ENCODE peak calls at places on chromosomes 16 and 17, in four cellular contexts. V, N, J and L are unnamed samples.

GRCh38 chr16:69848635-69849545 is 86.8 kb downstream of the WWP2 start:
- DNase-seq in V (peak), N (peak), J (peak), L (peak)

GRCh38 chr16:1763521-1764511 is 7.5 kb downstream of the NME3 start:
- DNase-seq in V (no peak), N (no peak), J (no peak), L (no peak)

GRCh38 chr17:13619462-13619861 is 17.7 kb upstream of the HS3ST3A1 start:
- DNase-seq in V (no peak), N (no peak), J (no peak), L (no peak)

GRCh38 chr17:57404073-57404472 is 147.8 kb downstream of the MSI2 start:
- DNase-seq in V (no peak), N (no peak), J (peak), L (no peak)

GRCh38 chr17:19239544-19239943 is 2.4 kb downstream of the EPN2 start:
- DNase-seq in V (peak), N (no peak), J (no peak), L (no peak)

GRCh38 chr16:67504190-67505021 is 21.1 kb upstream of the AGRP start:
- DNase-seq in V (no peak), N (no peak), J (peak), L (peak)

GRCh38 chr16:53502331-53503269 is at the start of gene AKTIP:
- DNase-seq in V (peak), N (peak), J (peak), L (no peak)

GRCh38 chr16:51084074-51084928 is 66.8 kb downstream of the SALL1 start:
- DNase-seq in V (no peak), N (no peak), J (no peak), L (no peak)

GRCh38 chr17:80153004-80153403 is 6.1 kb upstream of the EIF4A3 start:
- DNase-seq in V (no peak), N (no peak), J (no peak), L (no peak)

GRCh38 chr17:48486557-48486956 is 44.3 kb downstream of the HOXB1 start:
- DNase-seq in V (no peak), N (no peak), J (peak), L (no peak)

GRCh38 chr17:5097101-5097834 is 14.4 kb downstream of the ZNF232 start:
- DNase-seq in V (peak), N (peak), J (no peak), L (peak)

GRCh38 chr17:52158450-52159042 is at the start of gene CA10:
- DNase-seq in V (no peak), N (no peak), J (no peak), L (no peak)

GRCh38 chr16:6528217-6528616 is 804.4 kb upstream of the RBFOX1 start:
- DNase-seq in V (no peak), N (no peak), J (no peak), L (no peak)

GRCh38 chr17:38541281-38541680 is 64.5 kb downstream of the SRCIN1 start:
- DNase-seq in V (no peak), N (no peak), J (no peak), L (no peak)

GRCh38 chr17:16255481-16255901 is 38.5 kb downstream of the PIGL start:
- DNase-seq in V (peak), N (peak), J (no peak), L (peak)

GRCh38 chr17:4747847-4748246 is 8.1 kb upstream of the CXCL16 start:
- DNase-seq in V (no peak), N (no peak), J (no peak), L (no peak)

GRCh38 chr17:81923302-81924260 is 4.0 kb downstream of the MAFG start:
- DNase-seq in V (peak), N (peak), J (peak), L (peak)

GRCh38 chr16:60640038-60640437 is 1396.2 kb downstream of the CDH8 start:
- DNase-seq in V (no peak), N (no peak), J (no peak), L (no peak)

GRCh38 chr17:38898291-38898679 is 27.1 kb upstream of the LASP1NB start:
- DNase-seq in V (no peak), N (no peak), J (no peak), L (no peak)

GRCh38 chr16:70735141-70735979 is 49.5 kb upstream of the MTSS2 start:
- DNase-seq in V (no peak), N (no peak), J (no peak), L (peak)

GRCh38 chr17:61452301-61453290 is at the start of gene TBX4:
- DNase-seq in V (no peak), N (no peak), J (no peak), L (no peak)

GRCh38 chr16:2361129-2361528 is 20.6 kb upstream of the ABCA3 start:
- DNase-seq in V (no peak), N (no peak), J (no peak), L (no peak)

GRCh38 chr17:10205549-10206185 is 7.3 kb upstream of the GAS7 start:
- DNase-seq in V (no peak), N (no peak), J (no peak), L (no peak)

GRCh38 chr17:21368545-21369246 is 7.5 kb upstream of the KCNJ12 start:
- DNase-seq in V (no peak), N (no peak), J (peak), L (no peak)

GRCh38 chr17:17740627-17741237 is 59.5 kb downstream of the RAI1 start:
- DNase-seq in V (peak), N (no peak), J (no peak), L (no peak)

GRCh38 chr16:10552998-10553491 is 27.4 kb downstream of the EMP2 start:
- DNase-seq in V (no peak), N (no peak), J (no peak), L (peak)

GRCh38 chr16:89583197-89583894 is 7.8 kb downstream of the CPNE7 start:
- DNase-seq in V (no peak), N (no peak), J (no peak), L (no peak)

GRCh38 chr17:12859520-12859919 is 70.2 kb downstream of the ARHGAP44 start:
- DNase-seq in V (no peak), N (no peak), J (no peak), L (no peak)

GRCh38 chr17:74210191-74211140 is 2.9 kb upstream of the TTYH2 start:
- DNase-seq in V (peak), N (no peak), J (peak), L (peak)

GRCh38 chr17:48153711-48154642 is 46.4 kb downstream of the SNX11 start:
- DNase-seq in V (no peak), N (peak), J (peak), L (no peak)

GRCh38 chr16:4700997-4701743 is 7.8 kb downstream of the NUDT16L1 start:
- DNase-seq in V (no peak), N (no peak), J (no peak), L (no peak)

GRCh38 chr17:12982224-12982623 is 35.6 kb downstream of the ELAC2 start:
- DNase-seq in V (no peak), N (no peak), J (no peak), L (no peak)

GRCh38 chr17:8226536-8227237 is 16.3 kb upstream of the AURKB start:
- DNase-seq in V (peak), N (peak), J (peak), L (peak)

GRCh38 chr17:68803122-68803615 is 152.0 kb downstream of the ABCA8 start:
- DNase-seq in V (no peak), N (no peak), J (no peak), L (no peak)

GRCh38 chr16:51490866-51491265 is 339.8 kb upstream of the SALL1 start:
- DNase-seq in V (no peak), N (no peak), J (no peak), L (no peak)

DNA sequence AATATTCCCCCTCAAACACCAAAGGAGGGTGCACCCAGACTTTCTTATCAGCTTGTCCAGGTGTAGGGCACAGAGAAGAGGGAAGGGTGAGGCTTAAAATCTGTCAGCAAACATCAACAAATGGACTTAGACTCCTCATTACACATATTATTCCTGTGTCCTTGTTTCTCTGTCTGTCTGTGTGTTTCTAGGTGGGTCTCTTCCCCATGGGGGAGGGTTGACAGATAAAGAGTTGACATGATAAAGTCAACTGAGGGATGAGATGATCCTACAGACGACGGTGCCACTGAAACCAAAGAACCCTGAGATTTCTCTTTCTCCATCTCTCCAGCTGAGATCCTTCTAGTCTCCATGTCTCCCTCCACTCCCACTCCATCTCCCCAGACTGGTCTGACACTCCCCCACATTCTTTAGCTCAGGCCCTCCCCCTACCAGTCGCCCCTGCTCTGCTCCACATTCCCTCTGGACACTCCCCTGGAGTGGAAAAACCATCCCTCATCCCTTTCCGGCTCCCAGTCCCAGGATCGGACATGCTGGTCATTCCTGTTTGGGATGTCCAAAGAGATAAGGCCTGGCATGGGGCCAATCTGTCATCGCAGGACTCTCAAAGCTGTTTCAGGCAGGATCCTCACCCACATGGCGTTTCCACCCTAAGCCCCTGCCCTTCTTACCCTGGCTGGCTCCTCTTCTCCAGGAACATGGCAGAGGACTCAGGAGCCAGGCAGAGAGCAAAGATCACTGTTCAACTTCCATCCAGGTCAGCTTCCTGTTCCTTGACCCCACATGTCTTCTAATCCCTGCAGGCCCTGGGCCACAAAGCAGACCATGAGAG is 2.9 kb upstream of the ITGA3 start:
- DNase-seq in V (peak), N (peak), J (peak), L (no peak)
- H3K4me3 ChIP-seq in V (no peak), N (no peak), J (peak), L (no peak)

GRCh38 chr17:67491009-67491677 is 114.1 kb downstream of the PITPNC1 start:
- DNase-seq in V (peak), N (peak), J (no peak), L (peak)
- H3K4me3 ChIP-seq in V (no peak), N (peak), J (no peak), L (peak)

GRCh38 chr17:45143101-45143670 is 5.1 kb upstream of the HEXIM1 start:
- DNase-seq in V (peak), N (no peak), J (no peak), L (no peak)
- H3K4me3 ChIP-seq in V (peak), N (no peak), J (no peak), L (peak)

GRCh38 chr16:28867241-28867640 is 3.6 kb downstream of the SH2B1 start:
- DNase-seq in V (no peak), N (no peak), J (no peak), L (no peak)

GRCh38 chr16:28866454-28866804 is 2.8 kb downstream of the SH2B1 start:
- DNase-seq in V (no peak), N (no peak), J (no peak), L (no peak)

GRCh38 chr16:28865722-28866453 is 2.2 kb downstream of the SH2B1 start:
- DNase-seq in V (no peak), N (no peak), J (no peak), L (no peak)

GRCh38 chr16:28863929-28864886 is 565 bp downstream of the SH2B1 start:
- DNase-seq in V (peak), N (no peak), J (no peak), L (no peak)

GRCh38 chr16:28865289-28865688 is 1.6 kb downstream of the SH2B1 start:
- DNase-seq in V (no peak), N (no peak), J (no peak), L (no peak)
- H3K4me3 ChIP-seq in V (no peak), N (no peak), J (no peak), L (no peak)

GRCh38 chr17:77503916-77504651 is 363.3 kb downstream of the SEC14L1 start:
- DNase-seq in V (no peak), N (peak), J (no peak), L (peak)

GRCh38 chr17:77503293-77503655 is 362.5 kb downstream of the SEC14L1 start:
- DNase-seq in V (no peak), N (no peak), J (no peak), L (no peak)

GRCh38 chr17:77501751-77502625 is 361.2 kb downstream of the SEC14L1 start:
- DNase-seq in V (no peak), N (peak), J (no peak), L (peak)

GRCh38 chr17:77501101-77501566 is 360.4 kb downstream of the SEC14L1 start:
- DNase-seq in V (no peak), N (peak), J (peak), L (peak)

DNA sequence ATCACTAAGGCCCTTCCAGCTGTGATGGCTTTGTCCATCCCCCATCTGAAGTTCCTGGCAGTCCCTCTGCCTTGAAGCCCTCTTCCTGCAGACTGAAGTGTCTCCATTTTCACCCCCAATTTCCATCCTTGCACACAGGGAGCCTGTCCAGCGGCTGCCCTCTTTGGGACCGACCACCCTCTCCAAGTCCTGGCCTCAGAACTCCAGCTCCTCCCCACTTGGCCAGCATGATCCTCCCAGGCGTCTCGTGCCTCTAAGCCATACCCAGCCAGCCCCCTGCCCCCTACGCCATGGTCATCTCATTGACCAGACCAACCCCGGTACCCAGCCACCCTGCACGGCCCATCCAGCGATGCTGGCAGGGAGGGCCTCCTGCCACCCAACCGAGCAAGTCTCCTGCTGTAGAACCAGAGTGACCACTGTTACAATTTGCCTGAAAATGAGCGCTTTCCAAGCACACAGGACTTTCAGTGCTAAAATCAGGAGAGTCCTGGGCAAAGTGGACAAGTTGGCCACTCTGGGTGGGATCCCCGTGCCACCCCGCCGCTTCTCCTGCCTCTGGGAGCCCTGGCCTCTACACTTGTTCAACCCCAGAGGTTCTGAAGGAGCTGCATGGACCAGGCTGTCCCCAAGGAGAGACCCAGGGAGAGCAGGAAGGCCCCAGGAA is 362.0 kb downstream of the SEC14L1 start:
- DNase-seq in V (no peak), N (no peak), J (no peak), L (no peak)
- H3K4me3 ChIP-seq in V (no peak), N (no peak), J (no peak), L (no peak)

DNA sequence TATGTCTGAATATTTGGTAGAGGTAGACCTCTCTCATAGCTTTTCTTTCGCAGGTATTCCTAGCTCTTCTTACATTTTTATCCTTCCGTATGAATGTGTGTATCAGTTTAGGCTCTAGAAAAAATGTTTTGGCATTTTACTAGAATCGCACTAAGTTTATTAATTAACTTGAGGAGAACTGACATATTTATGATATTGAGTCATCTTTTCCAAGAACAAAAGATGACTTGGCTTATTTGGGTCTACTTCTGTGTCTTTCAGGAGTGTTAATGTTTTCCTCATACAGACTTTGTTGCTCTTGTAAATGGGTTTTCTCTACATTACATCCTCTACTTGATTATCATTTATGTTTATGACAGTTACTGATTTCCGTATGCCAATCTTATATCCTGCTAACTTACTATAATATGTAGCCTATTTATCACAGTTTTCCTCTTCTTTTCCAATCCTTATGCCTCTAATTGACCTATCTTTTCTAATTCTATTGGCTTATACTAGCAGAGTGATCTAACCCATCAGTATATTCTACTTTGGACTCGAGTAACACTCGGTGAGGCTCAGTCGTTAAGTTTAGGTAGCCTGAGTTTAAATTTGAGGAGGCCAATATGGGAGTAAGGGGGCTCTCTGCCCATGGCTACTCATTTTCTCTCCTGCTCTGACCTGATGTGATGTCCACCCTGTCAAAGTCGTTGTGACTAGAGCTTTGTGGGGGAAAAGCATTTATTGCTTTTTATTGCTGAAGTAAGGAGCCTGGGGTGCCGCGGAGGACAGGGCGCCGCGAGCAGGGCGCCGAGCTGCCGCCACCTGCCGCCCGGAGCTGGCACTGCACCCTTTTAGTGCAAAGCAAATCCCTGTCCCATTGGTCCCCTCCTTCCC is 20.0 kb downstream of the ST6GALNAC1 start:
- DNase-seq in V (peak), N (peak), J (peak), L (peak)
- H3K4me3 ChIP-seq in V (no peak), N (no peak), J (peak), L (no peak)

GRCh38 chr16:72921620-72922019 is 126.3 kb downstream of the ZFHX3 start:
- DNase-seq in V (peak), N (no peak), J (no peak), L (peak)

GRCh38 chr16:72924487-72924886 is 123.4 kb downstream of the ZFHX3 start:
- DNase-seq in V (no peak), N (no peak), J (no peak), L (no peak)

GRCh38 chr16:72922714-72923113 is 125.2 kb downstream of the ZFHX3 start:
- DNase-seq in V (no peak), N (no peak), J (no peak), L (no peak)

GRCh38 chr16:72923757-72924156 is 124.2 kb downstream of the ZFHX3 start:
- DNase-seq in V (no peak), N (no peak), J (no peak), L (no peak)

DNA sequence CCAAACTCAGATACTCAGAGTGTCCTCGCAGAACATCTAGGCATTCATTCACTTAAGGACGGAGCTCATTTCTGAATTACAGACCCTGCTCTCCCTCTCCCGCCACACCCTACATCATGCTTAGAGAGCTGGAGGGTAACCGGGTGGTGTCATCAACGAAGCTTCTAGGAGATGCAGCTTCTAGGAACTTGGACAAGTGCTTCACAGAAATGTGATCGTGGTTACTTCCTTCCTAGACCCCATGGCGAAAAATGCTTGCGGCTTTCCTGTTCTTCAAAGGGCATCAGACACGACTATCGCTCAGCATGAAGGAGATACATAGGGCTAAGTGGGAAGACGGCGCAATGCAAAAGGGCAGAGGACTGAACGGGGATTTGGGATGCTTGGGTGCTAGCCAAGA is 126.8 kb downstream of the ZFHX3 start:
- DNase-seq in V (no peak), N (no peak), J (no peak), L (no peak)
- H3K4me3 ChIP-seq in V (no peak), N (no peak), J (no peak), L (no peak)

GRCh38 chr16:85935957-85936760 is 37.2 kb downstream of the IRF8 start:
- DNase-seq in V (no peak), N (no peak), J (no peak), L (no peak)

GRCh38 chr16:85934210-85934609 is 35.2 kb downstream of the IRF8 start:
- DNase-seq in V (no peak), N (no peak), J (no peak), L (no peak)

GRCh38 chr16:85935391-85935956 is 36.5 kb downstream of the IRF8 start:
- DNase-seq in V (no peak), N (no peak), J (no peak), L (no peak)

GRCh38 chr16:85940214-85940613 is 41.3 kb downstream of the IRF8 start:
- DNase-seq in V (no peak), N (no peak), J (no peak), L (no peak)

DNA sequence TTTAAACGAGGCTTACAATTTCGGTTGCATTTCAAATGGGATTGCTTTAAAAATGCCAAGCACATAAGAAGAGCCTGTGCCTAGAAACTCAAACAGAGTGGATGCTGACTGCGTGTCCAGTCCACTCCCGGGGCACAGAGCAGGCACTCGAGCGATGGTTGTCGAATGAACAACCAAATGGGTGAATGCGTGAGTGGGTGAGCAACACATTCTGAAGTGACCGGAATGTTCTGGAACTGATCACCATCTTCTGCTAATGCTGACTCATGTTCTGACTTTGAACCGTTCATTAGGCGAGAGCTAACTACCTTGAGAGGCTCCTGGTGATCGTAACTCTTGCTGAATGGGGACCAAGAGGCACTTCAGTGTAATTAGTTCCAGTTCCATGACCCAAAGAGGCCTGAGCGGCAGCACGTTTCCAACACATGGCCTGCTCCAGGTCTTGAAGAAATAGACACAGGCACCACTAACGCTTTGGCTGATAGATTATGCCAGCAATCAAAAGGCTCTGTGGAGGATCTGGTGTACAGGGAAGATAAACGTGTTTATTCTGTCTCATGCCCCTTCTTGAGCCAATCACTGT is 37.9 kb downstream of the IRF8 start:
- DNase-seq in V (no peak), N (no peak), J (no peak), L (no peak)
- H3K4me3 ChIP-seq in V (no peak), N (no peak), J (no peak), L (no peak)